ENCODE peak calls at places on chromosomes 11 and 22, in nine cellular contexts. S is keratinocyte, D is Caco-2, O is pancreas, Z is transverse colon, X is foreskin keratinocyte, J is esophagus muscularis mucosa, C is cardiac muscle cell, B is thoracic aorta. R is an unnamed sample. For H3K4me1, the result is how much of the 10 kb centered on the place peaks cover.

GRCh38 chr11:126748097-126748756 is 252.3 kb downstream of the KIRREL3 start:
- DNase-seq in S (no peak), D (no peak), O (no peak), Z (no peak), X (no peak), J (no peak), C (no peak), B (no peak), R (peak)

GRCh38 chr22:33274214-33274828 is 216.1 kb upstream of the SYN3 start:
- DNase-seq in S (no peak), D (peak), O (no peak), Z (peak), X (peak), J (no peak), C (peak), B (no peak), R (no peak)

GRCh38 chr22:32016081-32016480 is 27.0 kb upstream of the SLC5A1 start:
- DNase-seq in S (no peak), D (no peak), O (no peak), Z (no peak), X (no peak), J (no peak), C (no peak), B (no peak), R (no peak)

GRCh38 chr11:101003468-101003867 is 126.1 kb downstream of the PGR start:
- DNase-seq in S (no peak), D (no peak), O (no peak), Z (no peak), X (no peak), J (no peak), C (no peak), B (no peak), R (no peak)

GRCh38 chr22:30235687-30236170 is 10.8 kb downstream of the LIF start:
- DNase-seq in S (no peak), D (peak), O (no peak), Z (no peak), X (no peak), J (no peak), C (peak), B (no peak), R (peak)

GRCh38 chr11:8867856-8868705 is 42.9 kb upstream of the AKIP1 start:
- DNase-seq in S (no peak), D (no peak), O (no peak), Z (no peak), X (peak), J (no peak), C (peak), B (no peak), R (no peak)

GRCh38 chr11:133164986-133165385 is 367.3 kb downstream of the OPCML start:
- DNase-seq in S (no peak), D (no peak), O (no peak), Z (no peak), X (no peak), J (no peak), C (no peak), B (no peak), R (no peak)

GRCh38 chr11:45102361-45102809 is 44.1 kb upstream of the PRDM11 start:
- DNase-seq in S (no peak), D (no peak), O (no peak), Z (no peak), X (no peak), J (peak), C (peak), B (no peak), R (no peak)

GRCh38 chr22:22616636-22617035 is 27.8 kb upstream of the GGTLC2 start:
- DNase-seq in S (no peak), D (no peak), O (no peak), Z (no peak), X (peak), J (peak), C (no peak), B (no peak), R (no peak)

GRCh38 chr11:115220423-115220822 is 283.8 kb downstream of the CADM1 start:
- DNase-seq in S (no peak), D (no peak), O (no peak), Z (no peak), X (no peak), J (no peak), C (no peak), B (no peak), R (no peak)

GRCh38 chr11:6703247-6704063 is 20.3 kb upstream of the MRPL17 start:
- DNase-seq in S (no peak), D (peak), O (peak), Z (peak), X (peak), J (no peak), C (peak), B (no peak), R (no peak)

GRCh38 chr11:860238-861104 is 17.8 kb downstream of the TSPAN4 start:
- DNase-seq in S (no peak), D (no peak), O (no peak), Z (no peak), X (no peak), J (no peak), C (no peak), B (no peak), R (no peak)
- H3K4me1 ChIP-seq in S (under half), D (under half), O (under half), Z (under half), X (under half), J (under half), C (under half), B (under half), R (under half)

GRCh38 chr22:45832180-45832579 is 144.8 kb downstream of the WNT7B start:
- DNase-seq in S (no peak), D (no peak), O (no peak), Z (no peak), X (peak), J (no peak), C (no peak), B (no peak), R (no peak)

GRCh38 chr22:45832959-45833580 is 143.9 kb downstream of the WNT7B start:
- DNase-seq in S (no peak), D (no peak), O (no peak), Z (no peak), X (peak), J (no peak), C (no peak), B (no peak), R (no peak)

GRCh38 chr22:45833613-45834012 is 143.3 kb downstream of the WNT7B start:
- DNase-seq in S (no peak), D (no peak), O (no peak), Z (no peak), X (no peak), J (no peak), C (no peak), B (no peak), R (no peak)

GRCh38 chr22:45830531-45831245 is 146.3 kb downstream of the WNT7B start:
- DNase-seq in S (peak), D (no peak), O (no peak), Z (no peak), X (peak), J (no peak), C (peak), B (no peak), R (no peak)

GRCh38 chr22:45831394-45831793 is 145.6 kb downstream of the WNT7B start:
- DNase-seq in S (no peak), D (no peak), O (no peak), Z (no peak), X (peak), J (no peak), C (peak), B (no peak), R (no peak)
- TF ChIP-seq CTCF in S (peak), D (no peak), O (no peak), Z (peak), X (peak), J (peak), C (peak), B (no peak), R (peak)

DNA sequence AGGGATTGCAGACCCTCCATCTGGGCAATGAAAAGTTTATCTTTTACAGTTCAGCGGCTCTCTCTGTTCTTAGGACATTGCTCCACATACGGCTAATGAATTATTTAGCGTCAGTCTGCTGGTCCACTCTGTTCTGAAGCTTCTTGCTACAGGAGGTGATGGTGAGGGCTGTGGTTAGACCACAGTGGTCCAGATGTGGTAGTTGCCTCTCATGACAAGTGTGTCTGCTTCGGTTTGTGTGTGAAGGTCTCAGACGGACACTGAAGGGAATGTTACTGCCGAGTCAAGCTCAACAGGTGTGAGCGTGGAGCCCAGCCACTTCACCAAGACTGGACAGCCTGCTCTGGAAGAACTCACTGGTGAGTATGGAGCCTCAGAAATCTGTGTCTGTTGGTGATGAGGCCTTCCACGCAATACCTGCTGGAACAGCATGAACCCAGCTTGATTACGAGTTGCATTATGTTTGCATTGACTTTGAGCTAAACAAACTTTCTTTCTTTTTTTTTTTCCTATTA is 220.8 kb downstream of the DBX1 start:
- DNase-seq in S (no peak), D (no peak), O (no peak), Z (no peak), X (no peak), J (no peak), C (no peak), B (no peak), R (no peak)
- H3K4me1 ChIP-seq in S (under half), D (under half), O (under half), Z (under half), X (under half), J (under half), C (under half), B (half or more), R (under half)

DNA sequence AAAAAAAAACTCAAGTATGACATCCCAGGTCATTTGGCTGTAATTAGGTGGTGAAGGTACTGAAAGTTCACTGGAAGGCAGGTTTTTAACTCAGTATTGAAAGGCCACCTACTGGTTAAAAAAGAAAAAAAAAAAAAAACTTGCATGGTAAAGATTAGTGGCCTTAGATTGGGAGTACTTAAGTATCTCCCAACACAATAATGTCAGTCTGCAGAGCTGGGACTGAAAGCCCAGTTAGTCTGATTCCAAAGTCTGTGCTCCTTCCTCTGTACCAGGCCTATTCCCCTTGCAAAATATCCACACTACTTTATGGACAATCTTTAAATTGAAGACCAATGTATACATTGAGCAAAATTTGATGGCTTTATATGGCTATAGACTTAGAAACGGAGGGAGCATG is 85.5 kb downstream of the NOX4 start:
- DNase-seq in S (no peak), D (no peak), O (no peak), Z (no peak), X (peak), J (no peak), C (peak), B (no peak), R (no peak)
- TF ChIP-seq CTCF in S (peak), D (peak), O (no peak), Z (no peak), X (peak), J (no peak), C (peak), B (no peak), R (no peak)

GRCh38 chr11:119723243-119723951 is 5.6 kb downstream of the NECTIN1 start:
- DNase-seq in S (no peak), D (no peak), O (no peak), Z (no peak), X (no peak), J (no peak), C (no peak), B (no peak), R (no peak)

GRCh38 chr11:119723952-119724325 is 5.1 kb downstream of the NECTIN1 start:
- DNase-seq in S (no peak), D (no peak), O (no peak), Z (no peak), X (no peak), J (no peak), C (no peak), B (no peak), R (no peak)

GRCh38 chr11:119721129-119722120 is 7.6 kb downstream of the NECTIN1 start:
- DNase-seq in S (no peak), D (no peak), O (peak), Z (no peak), X (no peak), J (no peak), C (no peak), B (no peak), R (no peak)

GRCh38 chr11:119720311-119720710 is 8.7 kb downstream of the NECTIN1 start:
- DNase-seq in S (no peak), D (no peak), O (no peak), Z (no peak), X (no peak), J (no peak), C (no peak), B (no peak), R (no peak)

DNA sequence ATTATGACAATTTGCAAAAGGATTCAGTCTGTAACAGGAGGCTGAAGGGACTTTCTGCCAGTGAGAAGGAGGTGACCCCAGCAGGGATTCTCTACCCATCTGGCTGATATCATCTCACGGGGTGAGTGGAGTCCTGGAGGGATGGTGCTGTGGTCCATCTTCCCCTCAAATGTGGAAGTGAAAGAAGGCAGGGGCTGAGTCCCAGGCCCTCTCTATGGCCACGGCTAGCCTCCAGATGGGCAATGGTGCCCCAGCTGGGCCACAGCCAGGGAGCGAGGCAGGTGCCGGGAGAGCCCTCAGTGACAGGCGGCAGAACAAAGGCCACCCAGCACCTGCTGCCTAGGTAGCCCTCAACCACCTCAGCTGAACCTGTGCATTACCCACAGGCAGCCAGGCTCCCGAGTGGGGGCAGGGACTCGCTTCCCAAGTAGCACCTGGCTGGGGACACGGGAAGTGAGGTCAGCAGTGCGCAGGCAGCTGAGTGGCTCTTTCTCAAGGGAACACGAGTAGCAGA is 6.7 kb downstream of the NECTIN1 start:
- DNase-seq in S (no peak), D (no peak), O (peak), Z (peak), X (no peak), J (no peak), C (no peak), B (no peak), R (no peak)
- H3K4me1 ChIP-seq in S (half or more), D (half or more), O (under half), Z (under half), X (under half), J (under half), C (under half), B (under half), R (under half)

GRCh38 chr11:76379811-76380160 is 1.1 kb downstream of the THAP12 start:
- DNase-seq in S (no peak), D (no peak), O (no peak), Z (no peak), X (no peak), J (no peak), C (no peak), B (no peak), R (no peak)

GRCh38 chr11:76382209-76382608 is 1.1 kb downstream of the GVQW3 start:
- DNase-seq in S (no peak), D (no peak), O (no peak), Z (no peak), X (no peak), J (no peak), C (no peak), B (no peak), R (no peak)

GRCh38 chr11:76380161-76380976 is 563 bp downstream of the THAP12 start:
- DNase-seq in S (no peak), D (no peak), O (no peak), Z (peak), X (peak), J (no peak), C (peak), B (no peak), R (peak)

GRCh38 chr11:76376746-76377558 is 4.0 kb downstream of the THAP12 start:
- DNase-seq in S (no peak), D (no peak), O (no peak), Z (no peak), X (no peak), J (no peak), C (no peak), B (no peak), R (no peak)

GRCh38 chr11:76380977-76381719 is at the start of the genes GVQW3 and THAP12:
- DNase-seq in S (peak), D (peak), O (peak), Z (peak), X (peak), J (peak), C (peak), B (peak), R (peak)
- TF ChIP-seq CTCF in S (no peak), D (no peak), O (no peak), Z (no peak), X (peak), J (no peak), C (no peak), B (no peak), R (no peak)

GRCh38 chr22:27129266-27129665 is 471.9 kb downstream of the MIAT start:
- DNase-seq in S (peak), D (no peak), O (no peak), Z (no peak), X (peak), J (no peak), C (peak), B (no peak), R (no peak)
- H3K4me1 ChIP-seq in S (under half), D (under half), O (under half), Z (under half), X (under half), J (under half), C (under half), B (under half), R (under half)

GRCh38 chr11:13251961-13252360 is 25.6 kb upstream of the BMAL1 start:
- DNase-seq in S (no peak), D (no peak), O (no peak), Z (no peak), X (no peak), J (no peak), C (no peak), B (no peak), R (no peak)

GRCh38 chr11:13249177-13249576 is 28.4 kb upstream of the BMAL1 start:
- DNase-seq in S (no peak), D (no peak), O (no peak), Z (no peak), X (no peak), J (no peak), C (no peak), B (no peak), R (no peak)

GRCh38 chr11:13247606-13248320 is 29.8 kb upstream of the BMAL1 start:
- DNase-seq in S (no peak), D (no peak), O (no peak), Z (no peak), X (no peak), J (no peak), C (no peak), B (no peak), R (no peak)

GRCh38 chr11:13249992-13250391 is 27.6 kb upstream of the BMAL1 start:
- DNase-seq in S (no peak), D (no peak), O (no peak), Z (no peak), X (no peak), J (no peak), C (peak), B (no peak), R (no peak)
- TF ChIP-seq CTCF in S (peak), D (no peak), O (no peak), Z (no peak), X (peak), J (no peak), C (peak), B (no peak), R (no peak)

DNA sequence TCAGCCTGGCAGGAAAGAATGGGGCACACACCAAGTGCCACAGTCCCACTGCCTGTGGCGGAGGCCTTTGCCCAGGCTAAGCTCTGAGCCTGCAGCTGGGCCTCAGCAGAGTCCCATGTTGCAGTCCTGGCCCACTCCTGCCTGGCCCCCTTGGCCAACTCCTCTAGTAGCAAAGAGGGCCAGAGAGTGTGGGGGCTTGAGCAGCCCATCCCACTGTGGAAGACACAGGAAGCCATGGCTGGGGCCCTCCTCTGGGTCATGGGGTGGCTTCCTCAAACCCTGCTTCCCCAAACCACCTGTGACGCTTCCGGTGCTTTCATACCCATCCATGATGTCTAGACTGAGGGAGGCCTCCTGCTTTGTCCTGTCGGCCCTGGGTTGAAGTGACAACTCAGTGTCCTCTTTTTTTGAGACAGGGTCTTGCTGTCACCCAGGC is 5.8 kb downstream of the RPS19BP1 start:
- DNase-seq in S (no peak), D (no peak), O (no peak), Z (no peak), X (no peak), J (no peak), C (no peak), B (no peak), R (peak)
- H3K4me1 ChIP-seq in S (under half), D (under half), O (under half), Z (half or more), X (under half), J (half or more), C (under half), B (half or more), R (under half)

GRCh38 chr11:64588701-64589100 is 2.3 kb upstream of the SLC22A12 start:
- DNase-seq in S (no peak), D (no peak), O (no peak), Z (no peak), X (no peak), J (no peak), C (no peak), B (no peak), R (no peak)
- TF ChIP-seq CTCF in S (no peak), D (no peak), O (no peak), Z (no peak), X (no peak), J (no peak), C (no peak), B (no peak), R (no peak)